ENCODE peak calls at places on chromosomes 1 and 21, in four cellular contexts. U is DND-41, P is body of pancreas, Y is glutamatergic neuron. X is an unnamed sample.
A peak's percentile ranks its signal among the peaks of the same experiment; 100 is the strongest.

GRCh38 chr1:56255516-56256181 is 323.7 kb downstream of the PLPP3 start:
- DNase-seq in U (no peak), P (peak; percentile 45), Y (no peak), X (no peak)

GRCh38 chr1:69569281-69569970 is 1.7 kb downstream of the LRRC7 start:
- DNase-seq in U (no peak), P (no peak), Y (peak; percentile 35), X (no peak)

GRCh38 chr1:95115708-95116137 is 1.4 kb upstream of the TLCD4 start:
- DNase-seq in U (no peak), P (peak; percentile 16), Y (no peak), X (no peak)

GRCh38 chr1:208934933-208935332 is 648.6 kb upstream of the CAMK1G start:
- DNase-seq in U (no peak), P (no peak), Y (no peak), X (no peak)

GRCh38 chr1:83734411-83734810 is 264.5 kb downstream of the TTLL7 start:
- DNase-seq in U (no peak), P (no peak), Y (no peak), X (no peak)

GRCh38 chr21:41121785-41122415 is 46.1 kb upstream of the BACE2 start:
- DNase-seq in U (peak; percentile 81), P (peak; percentile 91), Y (peak; percentile 83), X (peak; percentile 84)

GRCh38 chr1:202376247-202376646 is 27.7 kb downstream of the PPP1R12B start:
- DNase-seq in U (no peak), P (no peak), Y (no peak), X (no peak)

GRCh38 chr1:36301220-36301619 is 4.9 kb upstream of the SH3D21 start:
- DNase-seq in U (no peak), P (no peak), Y (no peak), X (no peak)

GRCh38 chr1:185441608-185442007 is 124.6 kb upstream of the IVNS1ABP start:
- DNase-seq in U (no peak), P (peak; percentile 63), Y (no peak), X (no peak)

GRCh38 chr1:160103658-160104519 is 5.5 kb upstream of the IGSF8 start:
- DNase-seq in U (no peak), P (no peak), Y (no peak), X (no peak)

GRCh38 chr1:16351449-16351993 is 759 bp downstream of the FBXO42 start:
- DNase-seq in U (peak; percentile 21), P (no peak), Y (no peak), X (no peak)

DNA sequence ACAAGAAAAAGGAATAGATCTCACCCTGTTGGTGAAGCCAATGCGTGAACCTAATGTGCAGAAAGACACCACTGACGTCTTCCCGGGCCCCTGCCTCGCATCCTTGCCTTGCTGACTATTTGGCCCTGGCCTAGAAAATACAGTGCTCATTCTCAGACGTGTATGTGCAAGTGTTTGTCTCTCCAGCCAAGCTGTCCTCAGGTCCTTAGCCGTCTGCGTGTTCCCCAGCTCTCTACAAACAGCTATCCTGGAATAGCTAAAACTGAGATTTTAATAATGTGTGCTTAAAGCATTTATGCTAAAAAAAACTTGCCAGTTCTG is 55.9 kb downstream of the IRF2BP2 start:
- DNase-seq in U (no peak), P (no peak), Y (no peak), X (no peak)
- TF ChIP-seq CTCF in U (no peak), P (no peak), Y (no peak), X (no peak)

GRCh38 chr21:17925900-17926299 is 106.7 kb upstream of the C21orf91 start:
- DNase-seq in U (no peak), P (no peak), Y (no peak), X (no peak)

GRCh38 chr21:17925000-17925610 is 105.9 kb upstream of the C21orf91 start:
- DNase-seq in U (peak; percentile 50), P (peak; percentile 65), Y (peak; percentile 39), X (peak; percentile 66)

GRCh38 chr21:17929514-17929913 is 110.4 kb upstream of the C21orf91 start:
- DNase-seq in U (no peak), P (no peak), Y (no peak), X (no peak)

GRCh38 chr21:17930102-17930501 is 110.9 kb upstream of the C21orf91 start:
- DNase-seq in U (no peak), P (no peak), Y (no peak), X (no peak)

DNA sequence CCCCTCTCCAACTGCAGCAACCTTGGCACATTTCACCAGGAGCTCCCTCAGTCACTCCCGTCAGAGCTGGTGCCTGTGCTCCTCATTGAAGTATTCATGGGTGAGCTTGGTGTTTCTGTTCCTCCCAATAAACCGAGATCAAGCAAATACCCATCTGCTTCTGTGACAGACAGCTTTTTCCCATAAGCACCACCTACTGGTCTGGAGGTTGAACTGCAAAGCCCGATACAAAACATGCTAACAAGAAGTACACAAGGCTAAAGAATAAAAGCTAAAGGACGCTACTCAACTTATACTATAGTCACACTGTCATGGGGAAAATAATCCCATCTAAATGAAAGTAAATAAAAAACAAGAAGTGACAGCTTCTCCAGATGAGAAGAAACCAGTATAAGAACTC is 111.9 kb upstream of the C21orf91 start:
- DNase-seq in U (peak; percentile 15), P (no peak), Y (no peak), X (peak; percentile 18)
- TF ChIP-seq CTCF in U (peak; percentile 50), P (no peak), Y (peak; percentile 63), X (peak; percentile 51)

DNA sequence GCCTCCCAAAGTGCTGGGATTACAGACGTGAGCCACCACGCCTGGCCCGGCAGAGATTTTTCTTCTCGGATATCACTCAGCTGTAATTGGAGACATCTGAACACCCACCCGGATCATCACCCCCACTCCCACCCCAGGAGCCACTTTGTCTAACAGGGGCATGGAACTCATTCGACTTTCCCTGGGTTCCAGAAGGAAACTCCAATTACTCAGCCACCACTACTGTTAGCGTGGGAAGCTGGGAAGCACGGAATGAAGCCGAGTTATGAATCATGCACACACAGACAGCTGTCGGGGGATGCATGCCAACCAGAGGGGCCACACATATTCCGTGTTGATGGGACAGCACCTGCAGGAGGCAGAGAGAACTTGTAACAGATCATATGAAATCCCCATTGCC is 85.2 kb downstream of the HLCS start:
- DNase-seq in U (no peak), P (no peak), Y (no peak), X (no peak)
- TF ChIP-seq CTCF in U (no peak), P (no peak), Y (no peak), X (no peak)

DNA sequence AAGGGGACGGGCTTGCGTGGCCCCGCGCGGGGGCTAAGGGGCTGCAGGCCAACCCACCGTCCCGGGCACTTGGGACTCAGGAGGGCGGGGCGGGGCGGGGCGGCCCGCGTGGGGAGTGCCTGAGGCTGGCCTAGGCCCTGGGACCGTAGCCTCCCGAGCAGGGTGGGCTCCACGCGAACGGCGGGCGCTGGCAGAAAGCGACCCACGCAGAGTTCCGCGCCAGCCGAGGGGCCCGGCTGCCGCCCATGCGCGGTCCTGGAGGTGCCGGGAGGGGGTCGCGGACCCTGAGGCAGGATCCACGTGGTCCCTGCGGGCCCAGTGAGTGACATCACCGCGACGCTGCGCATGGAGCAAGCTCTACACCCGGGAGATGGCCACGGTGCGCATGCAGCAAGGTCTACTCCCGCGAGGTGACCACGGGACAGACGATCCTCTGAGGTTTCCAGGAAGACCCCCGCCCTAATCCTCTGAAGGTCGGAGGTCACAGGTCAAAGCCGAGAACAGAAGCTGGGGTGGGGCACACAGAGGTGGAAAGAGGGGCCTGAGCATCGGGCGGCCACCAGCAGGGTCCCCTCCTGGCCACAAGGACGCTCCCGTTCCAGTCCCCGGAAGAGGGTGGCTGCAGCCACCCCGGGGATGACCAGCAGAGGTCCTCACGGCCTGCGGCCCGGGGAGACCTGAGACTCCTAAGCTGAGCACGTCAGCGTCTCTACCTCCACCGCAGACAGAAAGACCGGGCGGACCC is 13.5 kb upstream of the SLC19A1 start:
- DNase-seq in U (peak; percentile 32), P (peak; percentile 90), Y (peak; percentile 86), X (peak; percentile 25)
- TF ChIP-seq CTCF in U (peak; percentile 46), P (peak; percentile 97), Y (peak; percentile 76), X (no peak)

GRCh38 chr1:13224480-13225060 is 1.4 kb downstream of the PRAMEF18 start:
- DNase-seq in U (no peak), P (no peak), Y (no peak), X (no peak)

DNA sequence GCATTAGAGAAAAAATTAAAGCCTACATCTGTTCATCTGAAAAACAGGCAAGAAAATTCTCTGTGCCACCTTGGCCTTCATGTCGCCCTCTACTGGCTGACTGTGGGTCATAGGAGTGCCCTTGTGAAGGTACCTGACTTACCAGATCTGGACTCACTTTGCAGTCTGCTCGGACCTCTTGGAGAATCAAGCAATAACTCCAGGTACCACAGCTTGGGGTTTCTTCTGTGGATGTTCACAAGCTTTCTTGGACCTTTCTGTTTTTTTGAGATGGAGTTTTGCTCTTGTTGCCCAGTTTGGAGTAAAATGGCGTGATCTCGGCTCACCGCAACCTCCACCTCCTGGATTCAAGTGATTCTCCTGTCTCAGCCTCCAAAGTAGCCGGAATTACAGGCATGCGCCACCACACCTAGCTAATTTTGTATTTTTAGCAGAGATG is 2.4 kb upstream of the PRAMEF18 start:
- DNase-seq in U (peak; percentile 49), P (peak; percentile 58), Y (no peak), X (peak; percentile 70)
- TF ChIP-seq CTCF in U (peak; percentile 75), P (peak; percentile 45), Y (no peak), X (peak; percentile 64)

GRCh38 chr1:215081566-215082531 is 688 bp upstream of the KCNK2 start:
- DNase-seq in U (no peak), P (no peak), Y (peak; percentile 32), X (no peak)

GRCh38 chr1:215079456-215079855 is 3.1 kb upstream of the KCNK2 start:
- DNase-seq in U (no peak), P (no peak), Y (no peak), X (no peak)

GRCh38 chr1:215087603-215088002 is 5.1 kb downstream of the KCNK2 start:
- DNase-seq in U (no peak), P (no peak), Y (no peak), X (no peak)

GRCh38 chr1:215083408-215083961 is 948 bp downstream of the KCNK2 start:
- DNase-seq in U (no peak), P (no peak), Y (peak; percentile 23), X (no peak)

DNA sequence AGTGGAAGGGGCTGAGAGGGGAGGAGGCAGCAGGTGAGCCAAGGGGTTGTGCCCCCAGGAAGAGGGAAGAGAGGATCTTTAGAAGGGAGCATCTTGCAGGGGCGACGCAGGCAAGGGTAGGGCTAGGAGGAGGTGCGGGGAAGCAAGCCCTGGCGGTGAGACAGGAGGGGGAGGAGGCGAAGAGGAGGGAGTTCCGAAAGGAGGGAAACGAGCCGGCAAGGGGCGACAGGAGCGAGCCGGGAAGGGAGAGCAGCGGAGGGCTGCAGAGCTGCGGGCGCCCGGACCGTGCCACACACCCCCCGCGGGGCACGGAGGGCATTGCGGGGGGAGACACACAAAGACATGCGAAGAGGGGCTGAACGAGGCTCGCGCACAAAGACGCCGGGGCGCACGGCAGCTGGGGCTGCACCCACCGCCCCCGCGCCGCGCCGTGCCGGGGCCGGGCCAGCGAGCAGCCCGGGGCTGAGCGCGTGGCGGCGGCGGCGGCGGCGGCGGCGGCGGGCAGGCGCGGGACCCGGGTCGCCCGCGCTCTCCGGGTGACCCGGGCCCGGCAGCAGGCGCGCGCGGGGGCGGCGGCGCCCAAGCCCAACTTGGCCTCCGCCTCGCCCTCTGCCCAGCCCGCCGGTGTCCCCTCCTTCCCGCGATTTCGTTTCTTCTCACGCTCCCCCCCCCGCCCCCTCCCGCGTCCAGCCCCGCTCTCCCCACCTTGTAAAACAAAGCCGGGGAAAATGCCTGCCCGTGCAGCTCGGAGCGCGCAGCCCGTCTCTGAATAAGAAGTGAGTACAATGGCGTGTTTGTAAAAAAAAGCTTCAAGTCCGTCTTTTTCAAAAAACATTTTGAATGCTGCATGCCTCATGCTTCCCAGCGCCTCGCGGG is at the start of gene KCNK2:
- DNase-seq in U (no peak), P (no peak), Y (peak; percentile 64), X (no peak)
- TF ChIP-seq CTCF in U (no peak), P (no peak), Y (no peak), X (no peak)